ENCODE peak calls at places on chromosomes 12 and 14, in seven cellular contexts. I is activated gamma-delta T cell treated with Interleukin-2 at 50 U/mL for 16 hours; W is ovary; J is caudate nucleus; V is CD8-positive, alpha-beta memory T cell; S is RWPE1; C is foreskin fibroblast. D is an unnamed sample.

GRCh38 chr12:66188584-66189475 is at the start of gene IRAK3:
- DNase-seq in S (peak), V (peak), J (no peak), C (peak), I (peak), W (peak), D (peak)

GRCh38 chr12:76236640-76237039 is 111.6 kb downstream of the BBS10 start:
- DNase-seq in C (peak), I (no peak), S (peak), J (no peak), W (no peak), V (no peak), D (peak)

GRCh38 chr12:75705749-75706719 is 194.6 kb upstream of the KRR1 start:
- DNase-seq in W (peak), C (peak), J (no peak), V (no peak), S (no peak), I (no peak), D (peak)

GRCh38 chr12:126726481-126727217 is 1540.3 kb upstream of the TMEM132C start:
- DNase-seq in W (no peak), S (no peak), I (no peak), J (no peak), C (no peak), V (no peak), D (no peak)

GRCh38 chr14:91367173-91368171 is 50.1 kb downstream of the CCDC88C start:
- DNase-seq in J (no peak), V (peak), C (no peak), S (peak), I (peak), W (no peak), D (peak)

GRCh38 chr12:18750087-18750486 is 12.2 kb downstream of the CAPZA3 start:
- DNase-seq in S (no peak), I (no peak), W (no peak), J (no peak), C (peak), V (no peak), D (peak)

GRCh38 chr14:56168007-56168616 is 49.9 kb downstream of the PELI2 start:
- DNase-seq in I (no peak), W (no peak), C (no peak), S (no peak), J (no peak), V (no peak), D (no peak)

GRCh38 chr14:83463500-83464098 is 1929.9 kb upstream of the SEL1L start:
- DNase-seq in I (no peak), V (no peak), S (peak), C (peak), W (no peak), J (no peak), D (peak)

GRCh38 chr12:130497331-130497730 is 159.6 kb downstream of the PIWIL1 start:
- DNase-seq in S (no peak), V (no peak), W (no peak), J (no peak), I (no peak), C (no peak), D (no peak)

GRCh38 chr14:72615511-72616121 is 278.3 kb downstream of the DPF3 start:
- DNase-seq in J (no peak), S (peak), C (peak), V (no peak), I (no peak), W (no peak), D (peak)

GRCh38 chr12:123242083-123242904 is 9.1 kb downstream of the MTRFR start:
- DNase-seq in W (no peak), I (no peak), J (no peak), C (no peak), V (peak), S (no peak), D (no peak)

GRCh38 chr12:86838709-86839108 is 582.5 kb upstream of the MGAT4C start:
- DNase-seq in J (no peak), W (no peak), I (no peak), V (no peak), C (no peak), S (no peak), D (no peak)

GRCh38 chr12:74349925-74350324 is 187.7 kb upstream of the ATXN7L3B start:
- DNase-seq in S (no peak), J (no peak), I (no peak), W (no peak), V (no peak), C (peak), D (no peak)

GRCh38 chr14:50045039-50045711 is 71.2 kb downstream of the VCPKMT start:
- DNase-seq in V (peak), C (peak), I (peak), J (no peak), S (no peak), W (peak), D (peak)

GRCh38 chr12:76117751-76118150 is 33.3 kb upstream of the NAP1L1 start:
- DNase-seq in V (no peak), W (no peak), S (no peak), J (no peak), C (no peak), I (no peak), D (no peak)

GRCh38 chr14:51463461-51463860 is 188.2 kb upstream of the FRMD6 start:
- DNase-seq in C (no peak), V (no peak), I (no peak), W (no peak), J (no peak), S (no peak), D (no peak)

GRCh38 chr12:3170423-3171194 is 93.4 kb downstream of the TSPAN9 start:
- DNase-seq in V (no peak), W (no peak), C (peak), I (no peak), J (no peak), S (peak), D (peak)

GRCh38 chr14:95294834-95295599 is 24.7 kb downstream of the CLMN start:
- DNase-seq in C (no peak), I (no peak), V (no peak), W (no peak), S (peak), J (no peak), D (no peak)

GRCh38 chr12:69534389-69534822 is 50.9 kb upstream of the CCT2 start:
- DNase-seq in V (no peak), C (peak), J (no peak), I (no peak), S (peak), W (peak), D (peak)

GRCh38 chr12:56362130-56363059 is at the start of gene APOF:
- DNase-seq in V (no peak), I (no peak), C (no peak), S (no peak), W (no peak), J (no peak), D (no peak)

GRCh38 chr14:37063467-37064240 is 108.8 kb downstream of the SLC25A21 start:
- DNase-seq in I (no peak), J (no peak), W (no peak), S (no peak), V (no peak), C (no peak), D (no peak)